ENCODE peak calls at places on chromosomes 2 and 18, in six cellular contexts. C is RWPE2; X is epithelial cell of esophagus; E is dermis blood vessel endothelial cell; G is GDM1; V is activated T-helper 1 cell treated with anti-CD3 and anti-CD28 coated beads, Interleukin-2, amount 50 U/mL, for 16 hours. B is an unnamed sample.

GRCh38 chr18:25350561-25351201 is 1.3 kb downstream of the ZNF521 start:
- DNase-seq in C (no peak), X (peak; percentile 6), E (peak; percentile 70), G (peak; percentile 71), V (no peak), B (peak; percentile 86)

GRCh38 chr2:151657667-151658076 is 76.6 kb downstream of the NEB start:
- DNase-seq in C (no peak), X (no peak), E (no peak), G (no peak), V (no peak), B (no peak)

GRCh38 chr18:59220164-59220783 is 316 bp downstream of the GRP start:
- DNase-seq in C (no peak), X (no peak), E (no peak), G (no peak), V (no peak), B (peak; percentile 87)

GRCh38 chr18:26656944-26657536 is 108.7 kb upstream of the KCTD1 start:
- DNase-seq in C (peak; percentile 68), X (peak; percentile 71), E (peak; percentile 61), G (no peak), V (no peak), B (peak; percentile 77)

GRCh38 chr18:51074605-51075004 is 44.6 kb downstream of the SMAD4 start:
- DNase-seq in C (no peak), X (no peak), E (no peak), G (peak; percentile 1), V (no peak), B (no peak)

GRCh38 chr2:206585335-206585734 is 57.0 kb upstream of the FAM237A start:
- DNase-seq in C (no peak), X (peak; percentile 14), E (no peak), G (no peak), V (no peak), B (no peak)

GRCh38 chr18:7755753-7756475 is 188.8 kb downstream of the PTPRM start:
- DNase-seq in C (no peak), X (peak; percentile 9), E (peak; percentile 58), G (no peak), V (no peak), B (no peak)

GRCh38 chr2:19823507-19823906 is 78.3 kb downstream of the TTC32 start:
- DNase-seq in C (no peak), X (no peak), E (no peak), G (no peak), V (no peak), B (no peak)

GRCh38 chr2:98697651-98698337 is 33.1 kb downstream of the MGAT4A start:
- DNase-seq in C (no peak), X (no peak), E (no peak), G (no peak), V (no peak), B (no peak)

GRCh38 chr18:8987250-8987649 is 115.2 kb upstream of the NDUFV2 start:
- DNase-seq in C (no peak), X (peak; percentile 88), E (peak; percentile 17), G (no peak), V (no peak), B (no peak)

GRCh38 chr18:57930476-57930875 is 113.5 kb upstream of the NEDD4L start:
- DNase-seq in C (no peak), X (peak; percentile 78), E (no peak), G (no peak), V (no peak), B (peak; percentile 97)

GRCh38 chr2:50783116-50783515 is 248.8 kb downstream of the NRXN1 start:
- DNase-seq in C (no peak), X (no peak), E (no peak), G (no peak), V (no peak), B (peak; percentile 43)

GRCh38 chr18:6401687-6402086 is 13.0 kb downstream of the L3MBTL4 start:
- DNase-seq in C (no peak), X (no peak), E (no peak), G (no peak), V (no peak), B (peak; percentile 70)

GRCh38 chr2:152627010-152627957 is 90.0 kb downstream of the PRPF40A start:
- DNase-seq in C (no peak), X (peak; percentile 30), E (peak; percentile 73), G (peak; percentile 4), V (no peak), B (no peak)

GRCh38 chr2:121366040-121366439 is 81.0 kb upstream of the TFCP2L1 start:
- DNase-seq in C (no peak), X (no peak), E (no peak), G (no peak), V (no peak), B (no peak)

GRCh38 chr2:196783431-196784094 is 15.9 kb downstream of the GTF3C3 start:
- DNase-seq in C (no peak), X (peak; percentile 79), E (no peak), G (no peak), V (no peak), B (no peak)

B was measured in NCI-H69.